ENCODE peak calls at places on chromosome 6, in nine cellular contexts. U, N, I, O, X, P, J, C and Z are unnamed samples.

GRCh38 chr6:152146385-152146784 is 338.9 kb downstream of the ESR1 start:
- DNase-seq in U (no peak), N (no peak), I (peak; percentile 91), O (no peak), X (no peak), P (no peak), J (no peak), C (no peak), Z (peak; percentile 4)

GRCh38 chr6:125789576-125790402 is 971 bp upstream of the NCOA7 start:
- DNase-seq in U (peak; percentile 60), N (no peak), I (peak; percentile 44), O (no peak), X (peak; percentile 49), P (peak; percentile 44), J (no peak), C (peak; percentile 54), Z (peak; percentile 15)

GRCh38 chr6:149211046-149211571 is 106.4 kb upstream of the TAB2 start:
- DNase-seq in U (no peak), N (no peak), I (peak; percentile 43), O (no peak), X (no peak), P (no peak), J (no peak), C (peak; percentile 35), Z (no peak)

GRCh38 chr6:35311390-35312075 is 13.9 kb downstream of the DEF6 start:
- DNase-seq in U (no peak), N (no peak), I (no peak), O (no peak), X (no peak), P (no peak), J (no peak), C (no peak), Z (no peak)

GRCh38 chr6:15974817-15975216 is 154.1 kb upstream of the MYLIP start:
- DNase-seq in U (no peak), N (no peak), I (no peak), O (no peak), X (no peak), P (no peak), J (no peak), C (no peak), Z (no peak)

GRCh38 chr6:156832166-156832743 is 55.1 kb downstream of the ARID1B start:
- DNase-seq in U (no peak), N (no peak), I (peak; percentile 72), O (no peak), X (peak; percentile 45), P (peak; percentile 59), J (no peak), C (no peak), Z (no peak)

GRCh38 chr6:144896296-144896695 is 611.2 kb downstream of the UTRN start:
- DNase-seq in U (no peak), N (no peak), I (no peak), O (no peak), X (no peak), P (no peak), J (no peak), C (no peak), Z (no peak)

GRCh38 chr6:69936674-69937363 is 70.5 kb downstream of the COL19A1 start:
- DNase-seq in U (no peak), N (peak; percentile 54), I (no peak), O (no peak), X (no peak), P (no peak), J (no peak), C (no peak), Z (no peak)

GRCh38 chr6:35178932-35179832 is 34.6 kb upstream of the SCUBE3 start:
- DNase-seq in U (no peak), N (no peak), I (no peak), O (no peak), X (no peak), P (no peak), J (no peak), C (no peak), Z (no peak)

GRCh38 chr6:63509652-63510352 is 62.5 kb upstream of the LOC128125822 start:
- DNase-seq in U (peak; percentile 76), N (peak; percentile 31), I (peak; percentile 35), O (no peak), X (peak; percentile 76), P (peak; percentile 85), J (no peak), C (peak; percentile 99), Z (no peak)

GRCh38 chr6:118876814-118877213 is 17.1 kb upstream of the ASF1A start:
- DNase-seq in U (no peak), N (no peak), I (peak; percentile 85), O (no peak), X (no peak), P (no peak), J (no peak), C (no peak), Z (no peak)

GRCh38 chr6:13445005-13445743 is 42.2 kb downstream of the GFOD1 start:
- DNase-seq in U (peak; percentile 39), N (peak; percentile 54), I (peak; percentile 64), O (peak; percentile 53), X (peak; percentile 74), P (peak; percentile 78), J (no peak), C (no peak), Z (no peak)

GRCh38 chr6:88166901-88167624 is 916 bp upstream of the CNR1 start:
- DNase-seq in U (no peak), N (no peak), I (no peak), O (no peak), X (peak; percentile 23), P (no peak), J (no peak), C (no peak), Z (no peak)

GRCh38 chr6:30260036-30260504 is 46.9 kb upstream of the TRIM26 start:
- DNase-seq in U (peak; percentile 23), N (no peak), I (no peak), O (no peak), X (no peak), P (no peak), J (no peak), C (no peak), Z (no peak)

GRCh38 chr6:139249387-139249786 is 42.4 kb downstream of the TXLNB start:
- DNase-seq in U (no peak), N (no peak), I (no peak), O (no peak), X (no peak), P (no peak), J (no peak), C (no peak), Z (no peak)

GRCh38 chr6:69973763-69974162 is 107.4 kb downstream of the COL19A1 start:
- DNase-seq in U (no peak), N (no peak), I (no peak), O (no peak), X (no peak), P (no peak), J (no peak), C (no peak), Z (no peak)

GRCh38 chr6:5435449-5435848 is 174.1 kb downstream of the FARS2 start:
- DNase-seq in U (no peak), N (no peak), I (peak; percentile 86), O (no peak), X (no peak), P (no peak), J (no peak), C (no peak), Z (peak; percentile 30)

GRCh38 chr6:21219856-21220255 is 373.7 kb upstream of the SOX4 start:
- DNase-seq in U (no peak), N (no peak), I (no peak), O (no peak), X (no peak), P (no peak), J (no peak), C (no peak), Z (no peak)

GRCh38 chr6:94478178-94479140 is 1059.1 kb upstream of the EPHA7 start:
- DNase-seq in U (no peak), N (no peak), I (no peak), O (no peak), X (no peak), P (no peak), J (no peak), C (no peak), Z (no peak)

GRCh38 chr6:47117314-47117713 is 75.2 kb upstream of the ADGRF1 start:
- DNase-seq in U (no peak), N (no peak), I (no peak), O (no peak), X (no peak), P (no peak), J (no peak), C (peak; percentile 85), Z (no peak)

GRCh38 chr6:156946370-156946936 is 169.3 kb downstream of the ARID1B start:
- DNase-seq in U (no peak), N (no peak), I (no peak), O (no peak), X (no peak), P (no peak), J (no peak), C (no peak), Z (no peak)

GRCh38 chr6:136771306-136771705 is 21.0 kb downstream of the MAP3K5 start:
- DNase-seq in U (no peak), N (no peak), I (no peak), O (no peak), X (no peak), P (no peak), J (no peak), C (no peak), Z (no peak)

GRCh38 chr6:166460473-166461437 is 78.0 kb upstream of the MPC1 start:
- DNase-seq in U (no peak), N (no peak), I (peak; percentile 8), O (no peak), X (no peak), P (no peak), J (no peak), C (no peak), Z (no peak)

GRCh38 chr6:113857565-113858066 is 471 bp downstream of the MARCKS start:
- DNase-seq in U (no peak), N (no peak), I (no peak), O (no peak), X (no peak), P (peak; percentile 47), J (no peak), C (no peak), Z (no peak)
- TF ChIP-seq POLR2A in U (no peak), N (no peak), I (no peak), O (no peak), X (no peak), P (no peak), J (no peak), C (no peak), Z (no peak)

GRCh38 chr6:54846243-54846856 is at the start of gene FAM83B:
- DNase-seq in U (no peak), N (peak; percentile 82), I (no peak), O (no peak), X (peak; percentile 24), P (peak; percentile 76), J (peak; percentile 57), C (no peak), Z (no peak)
- TF ChIP-seq POLR2A in U (no peak), N (no peak), I (no peak), O (no peak), X (no peak), P (peak; percentile 70), J (no peak), C (no peak), Z (no peak)

GRCh38 chr6:53651764-53652401 is 13.7 kb downstream of the KLHL31 start:
- DNase-seq in U (peak; percentile 77), N (peak; percentile 52), I (peak; percentile 44), O (peak; percentile 21), X (peak; percentile 57), P (peak; percentile 88), J (peak; percentile 59), C (peak; percentile 86), Z (no peak)
- TF ChIP-seq POLR2A in U (no peak), N (no peak), I (no peak), O (no peak), X (no peak), P (peak; percentile 83), J (peak; percentile 42), C (peak; percentile 88), Z (peak; percentile 37)

GRCh38 chr6:33425668-33426577 is 6.1 kb downstream of the SYNGAP1 start:
- DNase-seq in U (peak; percentile 91), N (peak; percentile 83), I (peak; percentile 75), O (peak; percentile 65), X (peak; percentile 90), P (peak; percentile 81), J (no peak), C (peak; percentile 73), Z (peak; percentile 92)
- TF ChIP-seq POLR2A in U (no peak), N (no peak), I (peak; percentile 47), O (no peak), X (no peak), P (peak; percentile 71), J (peak; percentile 40), C (peak; percentile 81), Z (peak; percentile 55)